ENCODE peak calls at places on chromosomes 1 and 21, in seven cellular contexts. B, V, Q, O, P, Z and A are unnamed samples.
A peak's percentile ranks its signal among the peaks of the same experiment; 100 is the strongest.

GRCh38 chr1:173329747-173330146 is 122.6 kb upstream of the TNFSF4 start:
- DNase-seq in P (peak; percentile 67), Q (peak; percentile 82), Z (peak; percentile 79), B (peak; percentile 38), O (no peak), V (no peak), A (no peak)

GRCh38 chr1:157119008-157119407 is 19.2 kb downstream of the ETV3 start:
- DNase-seq in O (no peak), B (no peak), P (no peak), Q (no peak), Z (no peak), V (no peak), A (no peak)

GRCh38 chr21:45989355-45990048 is 7.9 kb downstream of the COL6A1 start:
- DNase-seq in B (no peak), O (no peak), P (no peak), V (peak; percentile 3), Q (no peak), Z (no peak), A (no peak)

GRCh38 chr1:224543453-224543852 is 72.7 kb upstream of the CNIH3 start:
- DNase-seq in Z (no peak), B (peak; percentile 65), Q (no peak), V (no peak), O (no peak), P (peak; percentile 61), A (no peak)

GRCh38 chr1:200877839-200878551 is 5.2 kb downstream of the GPR25 start:
- DNase-seq in O (no peak), V (no peak), B (no peak), Z (no peak), Q (no peak), P (no peak), A (peak; percentile 66)

GRCh38 chr1:94342416-94342815 is 75.8 kb upstream of the ABCD3 start:
- DNase-seq in B (no peak), V (no peak), Z (no peak), P (no peak), Q (no peak), O (no peak), A (no peak)

GRCh38 chr1:234409328-234409727 is 36.1 kb downstream of the COA6 start:
- DNase-seq in P (no peak), B (peak; percentile 22), Q (peak; percentile 8), Z (no peak), V (no peak), O (no peak), A (no peak)

GRCh38 chr1:201501812-201502510 is 5.0 kb downstream of the CSRP1 start:
- DNase-seq in P (no peak), Z (no peak), Q (no peak), O (no peak), V (no peak), B (no peak), A (no peak)

GRCh38 chr1:183635112-183635605 is 424 bp downstream of the ARPC5 start:
- DNase-seq in P (peak; percentile 21), B (peak; percentile 52), O (no peak), V (peak; percentile 39), Z (no peak), Q (no peak), A (no peak)

GRCh38 chr1:67889940-67890567 is 56.8 kb upstream of the GNG12 start:
- DNase-seq in Q (peak; percentile 93), O (no peak), P (peak; percentile 84), Z (peak; percentile 93), V (peak; percentile 7), B (peak; percentile 91), A (no peak)

GRCh38 chr1:228842094-228842775 is 107.0 kb downstream of the RHOU start:
- DNase-seq in V (no peak), P (peak; percentile 53), Q (peak; percentile 90), O (peak; percentile 81), B (peak; percentile 76), Z (peak; percentile 65), A (no peak)

GRCh38 chr1:172708452-172708851 is 49.5 kb downstream of the FASLG start:
- DNase-seq in V (no peak), Q (no peak), B (no peak), O (no peak), P (no peak), Z (no peak), A (no peak)

GRCh38 chr1:112905420-112906154 is 50.4 kb downstream of the SLC16A1 start:
- DNase-seq in P (no peak), Q (no peak), O (no peak), Z (no peak), B (no peak), V (peak; percentile 63), A (no peak)

GRCh38 chr1:84956097-84956496 is 40.8 kb downstream of the MCOLN2 start:
- DNase-seq in Q (no peak), P (no peak), Z (no peak), B (no peak), O (no peak), V (no peak), A (no peak)

GRCh38 chr1:156444407-156445001 is 56.1 kb downstream of the MEF2D start:
- DNase-seq in B (peak; percentile 34), V (no peak), P (no peak), Z (peak; percentile 48), Q (no peak), O (no peak), A (no peak)

GRCh38 chr1:205259361-205259832 is 31.7 kb downstream of the TMCC2 start:
- DNase-seq in Q (peak; percentile 54), P (peak; percentile 38), O (no peak), B (peak; percentile 38), V (peak; percentile 36), Z (peak; percentile 30), A (no peak)

GRCh38 chr1:81699234-81699633 is 101.5 kb upstream of the ADGRL2 start:
- DNase-seq in B (peak; percentile 80), O (no peak), Q (peak; percentile 80), Z (peak; percentile 96), P (peak; percentile 71), V (no peak), A (no peak)

GRCh38 chr1:200258447-200259375 is 151.1 kb downstream of the ZNF281 start:
- DNase-seq in Z (peak; percentile 45), Q (peak; percentile 21), B (peak; percentile 43), O (no peak), P (peak; percentile 11), V (no peak), A (no peak)

GRCh38 chr1:59769412-59770095 is 45.2 kb upstream of the HOOK1 start:
- DNase-seq in Q (no peak), Z (no peak), P (no peak), O (no peak), V (no peak), B (no peak), A (no peak)

GRCh38 chr1:196660912-196661311 is 9.1 kb downstream of the CFH start:
- DNase-seq in P (peak; percentile 25), V (no peak), O (peak; percentile 22), Q (peak; percentile 33), Z (peak; percentile 59), B (peak; percentile 66), A (no peak)

GRCh38 chr1:72282271-72282656 is at the start of gene NEGR1:
- DNase-seq in B (peak; percentile 80), O (peak; percentile 67), Q (peak; percentile 68), P (peak; percentile 78), V (peak; percentile 40), Z (peak; percentile 73), A (peak; percentile 3)

GRCh38 chr21:45874716-45875415 is 106.7 kb upstream of the COL6A1 start:
- DNase-seq in O (no peak), B (peak; percentile 99), P (peak; percentile 94), Z (peak; percentile 95), Q (peak; percentile 98), V (no peak), A (no peak)

GRCh38 chr1:9942399-9942938 is 722 bp downstream of the LZIC start:
- DNase-seq in Z (peak; percentile 74), B (peak; percentile 76), V (no peak), P (peak; percentile 64), Q (peak; percentile 72), O (no peak), A (peak; percentile 26)

GRCh38 chr1:58687516-58687915 is 12.3 kb downstream of the MYSM1 start:
- DNase-seq in V (no peak), B (no peak), P (no peak), Z (no peak), Q (no peak), O (no peak), A (no peak)

GRCh38 chr1:163928649-163929048 is 606.9 kb downstream of the NUF2 start:
- DNase-seq in O (no peak), P (peak; percentile 30), V (no peak), B (no peak), Q (no peak), Z (peak; percentile 26), A (no peak)

DNA sequence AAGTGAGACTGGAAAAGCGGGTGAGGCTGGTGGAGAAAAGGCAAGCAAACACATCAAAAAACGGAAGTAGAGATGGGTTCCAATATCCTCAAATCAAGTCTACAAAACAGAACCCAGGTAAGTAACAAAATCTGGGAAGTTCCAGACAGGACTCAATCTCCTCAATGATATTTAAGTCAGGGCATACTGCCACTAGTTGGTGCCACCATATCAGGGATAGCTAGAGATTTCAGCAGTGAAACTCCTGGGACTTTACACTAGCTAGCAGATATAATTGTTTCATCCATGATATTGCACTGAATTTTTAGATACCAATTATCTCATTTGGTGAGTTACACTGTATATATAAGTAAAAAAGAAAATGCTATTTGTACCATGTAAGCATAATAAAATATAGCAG is 52.0 kb downstream of the EYA3 start:
- DNase-seq in O (no peak), V (no peak), Q (no peak), B (no peak), P (no peak), Z (no peak), A (no peak)
- H3K4me3 ChIP-seq in O (no peak overlapping the region), V (no peak overlapping the region), Q (no peak overlapping the region), B (no peak overlapping the region), P (no peak overlapping the region), Z (no peak overlapping the region), A (no peak overlapping the region)

GRCh38 chr1:54489627-54490240 is 58.3 kb upstream of the ACOT11 start:
- DNase-seq in V (no peak), B (no peak), Z (no peak), P (no peak), Q (no peak), O (no peak), A (no peak)
- H3K4me3 ChIP-seq in V (peak overlapping the region; percentile 60), B (no peak overlapping the region), Z (no peak overlapping the region), P (no peak overlapping the region), Q (no peak overlapping the region), O (peak overlapping the region; percentile 56), A (no peak overlapping the region)

DNA sequence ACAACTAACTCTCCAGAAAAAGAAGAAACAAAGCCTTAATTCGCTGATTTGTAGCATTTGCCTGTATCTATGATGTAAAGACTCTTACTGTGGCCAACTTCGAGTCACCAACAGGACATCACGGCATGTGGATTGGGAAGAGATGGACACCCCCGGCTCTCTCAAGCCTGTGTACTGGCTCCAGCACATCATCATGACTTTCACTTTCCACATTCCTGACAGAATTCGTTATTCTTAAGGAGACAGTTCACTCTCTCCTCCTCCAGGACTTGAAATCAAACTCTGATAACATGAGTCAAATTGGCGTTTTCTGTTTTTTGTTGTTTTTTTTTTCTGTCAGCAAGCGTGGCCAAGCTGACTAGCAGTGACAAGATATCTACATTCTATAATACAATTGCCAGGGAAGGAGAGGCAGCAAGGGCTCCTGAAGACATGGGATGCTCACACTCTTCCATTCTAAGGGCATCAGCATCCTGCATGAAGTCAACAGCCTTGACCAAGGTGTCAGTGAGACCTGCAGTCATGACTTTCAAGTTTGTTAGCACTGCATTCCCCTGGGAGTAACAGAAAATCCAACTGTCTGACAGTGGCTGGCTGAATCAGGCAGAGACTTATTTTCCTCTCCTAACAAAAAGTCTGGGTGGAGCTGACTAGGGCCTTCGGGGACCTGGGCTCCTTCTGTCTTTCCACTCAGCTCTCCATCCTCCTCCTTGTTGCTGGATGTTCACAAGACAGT is 13.3 kb upstream of the TRAF3IP3 start:
- DNase-seq in V (no peak), Z (peak; percentile 89), B (peak; percentile 42), P (peak; percentile 58), O (peak; percentile 17), Q (peak; percentile 74), A (no peak)
- H3K4me3 ChIP-seq in V (peak overlapping the region; percentile 4), Z (no peak overlapping the region), B (no peak overlapping the region), P (peak overlapping the region; percentile 26), O (peak overlapping the region; percentile 32), Q (no peak overlapping the region), A (no peak overlapping the region)

GRCh38 chr1:7893529-7894180 is 40.8 kb upstream of the UTS2 start:
- DNase-seq in P (peak; percentile 81), V (no peak), B (peak; percentile 70), Q (peak; percentile 80), O (no peak), Z (peak; percentile 72), A (no peak)
- H3K4me3 ChIP-seq in P (no peak overlapping the region), V (no peak overlapping the region), B (no peak overlapping the region), Q (no peak overlapping the region), O (no peak overlapping the region), Z (no peak overlapping the region), A (no peak overlapping the region)